ENCODE peak calls at places on chromosome 11, in ten cellular contexts. X, Z, V, H, I, R, A, F, D and K are unnamed samples.

GRCh38 chr11:44573333-44573732 is 7.9 kb downstream of the CD82 start:
- DNase-seq in X (no peak), Z (no peak), V (no peak), H (no peak), I (no peak), R (no peak), A (no peak), F (no peak), D (no peak), K (no peak)

GRCh38 chr11:64894070-64894811 is 15.8 kb upstream of the EHD1 start:
- DNase-seq in X (peak; percentile 98), Z (peak; percentile 88), V (peak; percentile 66), H (peak; percentile 80), I (peak; percentile 73), R (peak; percentile 93), A (peak; percentile 96), F (peak; percentile 99), D (peak; percentile 84), K (peak; percentile 88)

GRCh38 chr11:19216709-19217374 is 15.1 kb upstream of the CSRP3 start:
- DNase-seq in X (no peak), Z (no peak), V (peak; percentile 52), H (no peak), I (no peak), R (no peak), A (no peak), F (no peak), D (no peak), K (no peak)

GRCh38 chr11:46307785-46308341 is 30.4 kb downstream of the CREB3L1 start:
- DNase-seq in X (no peak), Z (no peak), V (no peak), H (no peak), I (no peak), R (no peak), A (no peak), F (no peak), D (no peak), K (no peak)

GRCh38 chr11:74731301-74732094 is at the start of gene CHRDL2:
- DNase-seq in X (no peak), Z (no peak), V (no peak), H (peak; percentile 60), I (no peak), R (peak; percentile 60), A (no peak), F (no peak), D (peak; percentile 30), K (no peak)

GRCh38 chr11:104151404-104152204 is 12.3 kb downstream of the PDGFD start:
- DNase-seq in X (no peak), Z (no peak), V (no peak), H (no peak), I (no peak), R (no peak), A (no peak), F (no peak), D (no peak), K (no peak)

GRCh38 chr11:76831911-76832310 is 28.8 kb upstream of the ACER3 start:
- DNase-seq in X (no peak), Z (no peak), V (no peak), H (no peak), I (no peak), R (no peak), A (no peak), F (no peak), D (no peak), K (no peak)

GRCh38 chr11:1652026-1652425 is 22.5 kb downstream of the KRTAP5-5 start:
- DNase-seq in X (no peak), Z (no peak), V (no peak), H (peak; percentile 12), I (no peak), R (peak; percentile 46), A (no peak), F (no peak), D (no peak), K (no peak)

GRCh38 chr11:101583180-101584128 is at the start of gene TRPC6:
- DNase-seq in X (no peak), Z (peak; percentile 45), V (peak; percentile 39), H (peak; percentile 33), I (no peak), R (no peak), A (peak; percentile 61), F (no peak), D (peak; percentile 43), K (no peak)

GRCh38 chr11:74546752-74547151 is 45.6 kb upstream of the POLD3 start:
- DNase-seq in X (no peak), Z (no peak), V (peak; percentile 90), H (no peak), I (peak; percentile 33), R (no peak), A (no peak), F (no peak), D (no peak), K (no peak)

GRCh38 chr11:393219-394033 is 583 bp upstream of the PKP3 start:
- DNase-seq in X (no peak), Z (no peak), V (peak; percentile 80), H (no peak), I (peak; percentile 77), R (no peak), A (no peak), F (no peak), D (peak; percentile 77), K (no peak)

GRCh38 chr11:76635991-76636520 is 34.5 kb downstream of the LRRC32 start:
- DNase-seq in X (no peak), Z (no peak), V (no peak), H (no peak), I (no peak), R (no peak), A (no peak), F (no peak), D (no peak), K (no peak)

GRCh38 chr11:11082651-11083050 is 224.8 kb upstream of the ZBED5 start:
- DNase-seq in X (no peak), Z (no peak), V (no peak), H (no peak), I (no peak), R (no peak), A (no peak), F (no peak), D (no peak), K (no peak)

GRCh38 chr11:124719534-124719933 is 20.2 kb upstream of the NRGN start:
- DNase-seq in X (no peak), Z (no peak), V (no peak), H (no peak), I (no peak), R (no peak), A (no peak), F (no peak), D (no peak), K (no peak)

GRCh38 chr11:124716596-124716995 is 23.1 kb upstream of the NRGN start:
- DNase-seq in X (no peak), Z (no peak), V (no peak), H (no peak), I (no peak), R (no peak), A (no peak), F (no peak), D (no peak), K (no peak)

GRCh38 chr11:124717421-124717785 is 22.3 kb upstream of the NRGN start:
- DNase-seq in X (no peak), Z (no peak), V (no peak), H (no peak), I (no peak), R (no peak), A (no peak), F (no peak), D (no peak), K (no peak)

GRCh38 chr11:124718801-124719200 is 20.9 kb upstream of the NRGN start:
- DNase-seq in X (no peak), Z (no peak), V (no peak), H (no peak), I (no peak), R (no peak), A (no peak), F (no peak), D (no peak), K (no peak)

GRCh38 chr11:124717786-124718634 is 21.7 kb upstream of the NRGN start:
- DNase-seq in X (no peak), Z (no peak), V (no peak), H (peak; percentile 27), I (no peak), R (no peak), A (peak; percentile 81), F (no peak), D (no peak), K (no peak)
- TF ChIP-seq POLR2A in X (no peak), Z (no peak), V (no peak), H (no peak), I (no peak), R (no peak), A (no peak), F (no peak), D (no peak), K (no peak)

DNA sequence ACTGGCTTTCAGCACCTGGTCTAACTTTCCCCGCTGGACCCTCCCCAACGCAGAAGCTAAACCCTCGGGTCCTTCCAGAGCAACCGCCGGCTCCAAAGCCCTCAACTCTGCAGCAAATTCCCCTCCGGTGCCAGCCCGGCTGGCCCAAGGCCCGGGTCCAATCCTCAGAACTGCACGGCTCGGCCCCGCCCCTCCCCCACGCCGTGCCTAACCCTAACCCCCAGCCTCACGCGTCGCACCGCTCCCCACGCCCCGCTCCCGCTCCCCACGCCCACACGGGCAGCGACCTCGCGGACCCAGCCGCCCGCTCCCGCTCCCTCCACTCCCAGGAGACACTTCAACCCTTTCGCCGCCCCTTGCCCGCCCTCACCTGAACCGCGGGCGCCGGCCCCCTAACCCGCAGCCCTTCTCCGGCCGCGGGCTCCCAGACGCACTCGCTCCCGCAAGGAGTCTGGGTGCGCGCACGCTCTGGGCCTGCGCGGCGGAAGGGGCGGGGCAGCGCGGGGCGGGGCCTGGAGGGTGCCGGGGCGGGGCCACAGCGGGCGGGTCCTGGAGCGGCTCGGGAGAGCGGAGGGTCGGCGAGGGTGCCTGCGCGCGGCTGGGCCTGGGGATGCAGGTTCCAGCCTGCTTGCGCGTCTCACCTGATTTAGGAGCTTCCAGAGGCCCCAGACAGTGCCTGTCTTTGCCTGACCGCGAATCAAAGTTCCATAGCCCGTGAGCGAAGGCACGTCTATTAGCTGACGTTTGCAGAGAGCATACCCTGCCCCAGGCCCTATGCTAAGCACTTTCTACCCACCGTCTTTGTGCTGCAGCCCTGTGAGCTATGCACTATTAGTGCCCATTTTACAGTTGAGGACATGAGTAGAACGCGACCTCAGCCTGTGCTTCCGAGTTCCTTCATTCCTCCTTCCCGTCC is at the start of gene NFRKB:
- DNase-seq in X (peak; percentile 97), Z (peak; percentile 89), V (peak; percentile 82), H (peak; percentile 89), I (peak; percentile 79), R (peak; percentile 91), A (peak; percentile 95), F (peak; percentile 96), D (peak; percentile 58), K (peak; percentile 81)
- TF ChIP-seq POLR2A in X (peak; percentile 27), Z (peak; percentile 25), V (peak; percentile 83), H (peak; percentile 28), I (no peak), R (peak; percentile 71), A (no peak), F (peak; percentile 57), D (peak; percentile 70), K (peak; percentile 61)

GRCh38 chr11:6474806-6475500 is 1.2 kb upstream of the TRIM3 start:
- DNase-seq in X (no peak), Z (no peak), V (no peak), H (no peak), I (no peak), R (no peak), A (no peak), F (no peak), D (no peak), K (no peak)
- TF ChIP-seq POLR2A in X (no peak), Z (no peak), V (no peak), H (no peak), I (no peak), R (no peak), A (no peak), F (no peak), D (no peak), K (no peak)

GRCh38 chr11:117197516-117198456 is 1.4 kb upstream of the TAGLN start:
- DNase-seq in X (no peak), Z (no peak), V (peak; percentile 58), H (peak; percentile 84), I (no peak), R (no peak), A (no peak), F (no peak), D (peak; percentile 24), K (no peak)
- TF ChIP-seq POLR2A in X (no peak), Z (no peak), V (no peak), H (peak; percentile 54), I (no peak), R (no peak), A (no peak), F (no peak), D (no peak), K (no peak)